ENCODE peak calls at places on chromosomes 16 and 17, in nine cellular contexts. One of them, this sample, is unnamed.

GRCh38 chr17:60269417-60269816 is 119.6 kb downstream of the CA4 start:
- DNase-seq in MM.1S: no peak
- DNase-seq in right atrium auricular region: no peak
- DNase-seq in AG04450: no peak
- DNase-seq in RWPE2: no peak
- DNase-seq in endodermal cell: no peak
- DNase-seq in lung: no peak
- DNase-seq in psoas muscle: no peak
- DNase-seq in ovary: no peak
- DNase-seq in this sample: no peak

GRCh38 chr16:9099131-9099625 is 7.7 kb downstream of the HAPSTR1 start:
- DNase-seq in psoas muscle: no peak
- DNase-seq in endodermal cell: peak
- DNase-seq in RWPE2: no peak
- DNase-seq in lung: peak
- DNase-seq in AG04450: no peak
- DNase-seq in MM.1S: no peak
- DNase-seq in ovary: no peak
- DNase-seq in right atrium auricular region: no peak
- DNase-seq in this sample: no peak

GRCh38 chr17:63635787-63636186 is 13.6 kb downstream of the MAP3K3 start:
- DNase-seq in RWPE2: no peak
- DNase-seq in psoas muscle: no peak
- DNase-seq in ovary: no peak
- DNase-seq in lung: no peak
- DNase-seq in endodermal cell: no peak
- DNase-seq in right atrium auricular region: no peak
- DNase-seq in AG04450: no peak
- DNase-seq in MM.1S: no peak
- DNase-seq in this sample: no peak

GRCh38 chr17:76197911-76198310 is 42.4 kb downstream of the RNF157 start:
- DNase-seq in ovary: no peak
- DNase-seq in lung: no peak
- DNase-seq in endodermal cell: no peak
- DNase-seq in MM.1S: no peak
- DNase-seq in RWPE2: no peak
- DNase-seq in right atrium auricular region: no peak
- DNase-seq in AG04450: no peak
- DNase-seq in psoas muscle: no peak
- DNase-seq in this sample: no peak

GRCh38 chr16:18800674-18801196 is 614 bp downstream of the ARL6IP1 start:
- DNase-seq in ovary: no peak
- DNase-seq in RWPE2: no peak
- DNase-seq in MM.1S: no peak
- DNase-seq in right atrium auricular region: no peak
- DNase-seq in AG04450: no peak
- DNase-seq in lung: no peak
- DNase-seq in psoas muscle: no peak
- DNase-seq in endodermal cell: peak
- DNase-seq in this sample: no peak

GRCh38 chr17:21285164-21286065 is 904 bp downstream of the MAP2K3 start:
- DNase-seq in RWPE2: no peak
- DNase-seq in psoas muscle: peak
- DNase-seq in MM.1S: no peak
- DNase-seq in AG04450: no peak
- DNase-seq in ovary: no peak
- DNase-seq in lung: no peak
- DNase-seq in endodermal cell: peak
- DNase-seq in right atrium auricular region: no peak
- DNase-seq in this sample: peak

GRCh38 chr17:64778367-64779290 is 116.5 kb upstream of the SMURF2 start:
- DNase-seq in psoas muscle: no peak
- DNase-seq in AG04450: no peak
- DNase-seq in ovary: no peak
- DNase-seq in MM.1S: no peak
- DNase-seq in RWPE2: no peak
- DNase-seq in right atrium auricular region: no peak
- DNase-seq in endodermal cell: peak
- DNase-seq in lung: no peak
- DNase-seq in this sample: no peak

GRCh38 chr17:65061621-65062020 is 5.1 kb upstream of the GNA13 start:
- DNase-seq in ovary: no peak
- DNase-seq in psoas muscle: no peak
- DNase-seq in right atrium auricular region: no peak
- DNase-seq in RWPE2: no peak
- DNase-seq in AG04450: no peak
- DNase-seq in MM.1S: no peak
- DNase-seq in endodermal cell: peak
- DNase-seq in lung: no peak
- DNase-seq in this sample: no peak

GRCh38 chr17:67834634-67835033 is 9.3 kb downstream of the BPTF start:
- DNase-seq in RWPE2: no peak
- DNase-seq in endodermal cell: no peak
- DNase-seq in psoas muscle: no peak
- DNase-seq in ovary: no peak
- DNase-seq in lung: peak
- DNase-seq in MM.1S: no peak
- DNase-seq in AG04450: no peak
- DNase-seq in right atrium auricular region: no peak
- DNase-seq in this sample: no peak

GRCh38 chr17:67833134-67833533 is 7.8 kb downstream of the BPTF start:
- DNase-seq in endodermal cell: no peak
- DNase-seq in psoas muscle: no peak
- DNase-seq in RWPE2: no peak
- DNase-seq in AG04450: no peak
- DNase-seq in lung: no peak
- DNase-seq in ovary: no peak
- DNase-seq in right atrium auricular region: no peak
- DNase-seq in MM.1S: no peak
- DNase-seq in this sample: no peak

GRCh38 chr17:67837965-67838364 is 12.7 kb downstream of the BPTF start:
- DNase-seq in MM.1S: no peak
- DNase-seq in lung: no peak
- DNase-seq in right atrium auricular region: no peak
- DNase-seq in RWPE2: no peak
- DNase-seq in endodermal cell: no peak
- DNase-seq in AG04450: no peak
- DNase-seq in psoas muscle: no peak
- DNase-seq in ovary: no peak
- DNase-seq in this sample: no peak

GRCh38 chr17:67833946-67834631 is 8.8 kb downstream of the BPTF start:
- DNase-seq in MM.1S: no peak
- DNase-seq in lung: no peak
- DNase-seq in ovary: no peak
- DNase-seq in AG04450: no peak
- DNase-seq in RWPE2: no peak
- DNase-seq in endodermal cell: peak
- DNase-seq in right atrium auricular region: no peak
- DNase-seq in psoas muscle: no peak
- DNase-seq in this sample: no peak

GRCh38 chr17:67836205-67836987 is 11.1 kb downstream of the BPTF start:
- DNase-seq in psoas muscle: no peak
- DNase-seq in RWPE2: no peak
- DNase-seq in lung: peak
- DNase-seq in ovary: no peak
- DNase-seq in MM.1S: no peak
- DNase-seq in right atrium auricular region: no peak
- DNase-seq in endodermal cell: no peak
- DNase-seq in AG04450: peak
- DNase-seq in this sample: no peak
- H3K4me3 ChIP-seq in psoas muscle: no peak
- H3K4me3 ChIP-seq in RWPE2: no peak
- H3K4me3 ChIP-seq in lung: no peak
- H3K4me3 ChIP-seq in ovary: no peak
- H3K4me3 ChIP-seq in MM.1S: no peak
- H3K4me3 ChIP-seq in right atrium auricular region: no peak
- H3K4me3 ChIP-seq in endodermal cell: no peak
- H3K4me3 ChIP-seq in AG04450: no peak
- H3K4me3 ChIP-seq in this sample: no peak

DNA sequence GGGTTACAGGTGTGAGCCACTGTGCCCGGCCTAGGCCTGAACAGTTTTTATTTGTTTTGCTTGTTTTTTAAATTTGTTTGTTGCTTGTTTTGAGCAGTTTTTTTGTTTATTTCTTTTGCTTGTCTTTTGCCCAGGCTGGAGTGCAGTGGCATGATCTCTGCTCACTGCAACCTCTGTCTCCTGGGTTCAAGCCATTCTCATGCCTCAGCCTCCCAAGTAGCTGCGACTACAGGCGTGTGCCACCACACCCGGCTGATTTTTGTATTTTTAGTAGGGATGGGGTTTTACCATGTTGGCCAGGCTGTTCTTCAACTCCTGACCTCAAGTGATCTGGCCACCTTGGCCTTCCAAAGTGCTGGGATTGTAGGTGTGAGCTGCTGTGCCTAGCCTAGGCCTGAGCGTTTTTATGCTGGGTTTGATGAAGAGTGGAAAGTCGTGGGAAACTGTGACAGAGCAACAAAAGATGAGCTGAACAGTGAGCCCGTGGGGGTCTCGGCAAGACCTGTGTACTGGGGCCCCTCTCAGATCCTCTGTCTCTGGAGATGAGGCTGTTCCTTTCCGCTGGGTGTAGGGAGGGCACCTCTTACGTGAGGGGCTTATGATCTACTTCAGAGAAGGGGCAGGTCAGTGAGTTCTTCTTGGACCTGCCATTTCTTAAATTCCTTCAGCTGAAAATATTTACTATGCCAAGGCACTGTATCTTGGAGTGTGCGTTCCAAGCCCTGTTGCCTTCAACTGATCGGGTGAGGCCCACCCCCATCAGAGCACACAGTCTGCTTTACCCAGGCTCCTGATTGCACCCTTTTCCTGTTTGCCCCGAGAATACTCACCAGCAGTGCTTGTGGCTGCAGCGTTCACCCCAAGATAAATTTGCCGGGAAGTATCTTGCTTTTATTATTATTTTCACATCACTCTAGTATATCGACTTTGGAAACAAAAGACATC is 322.1 kb downstream of the SEC14L1 start:
- DNase-seq in RWPE2: no peak
- DNase-seq in endodermal cell: no peak
- DNase-seq in lung: no peak
- DNase-seq in ovary: no peak
- DNase-seq in MM.1S: peak
- DNase-seq in AG04450: no peak
- DNase-seq in psoas muscle: no peak
- DNase-seq in right atrium auricular region: no peak
- DNase-seq in this sample: no peak
- H3K27ac ChIP-seq in RWPE2: no peak
- H3K27ac ChIP-seq in endodermal cell: peak
- H3K27ac ChIP-seq in lung: no peak
- H3K27ac ChIP-seq in ovary: no peak
- H3K27ac ChIP-seq in MM.1S: no peak
- H3K27ac ChIP-seq in AG04450: no peak
- H3K27ac ChIP-seq in psoas muscle: peak
- H3K27ac ChIP-seq in right atrium auricular region: peak
- H3K27ac ChIP-seq in this sample: no peak

DNA sequence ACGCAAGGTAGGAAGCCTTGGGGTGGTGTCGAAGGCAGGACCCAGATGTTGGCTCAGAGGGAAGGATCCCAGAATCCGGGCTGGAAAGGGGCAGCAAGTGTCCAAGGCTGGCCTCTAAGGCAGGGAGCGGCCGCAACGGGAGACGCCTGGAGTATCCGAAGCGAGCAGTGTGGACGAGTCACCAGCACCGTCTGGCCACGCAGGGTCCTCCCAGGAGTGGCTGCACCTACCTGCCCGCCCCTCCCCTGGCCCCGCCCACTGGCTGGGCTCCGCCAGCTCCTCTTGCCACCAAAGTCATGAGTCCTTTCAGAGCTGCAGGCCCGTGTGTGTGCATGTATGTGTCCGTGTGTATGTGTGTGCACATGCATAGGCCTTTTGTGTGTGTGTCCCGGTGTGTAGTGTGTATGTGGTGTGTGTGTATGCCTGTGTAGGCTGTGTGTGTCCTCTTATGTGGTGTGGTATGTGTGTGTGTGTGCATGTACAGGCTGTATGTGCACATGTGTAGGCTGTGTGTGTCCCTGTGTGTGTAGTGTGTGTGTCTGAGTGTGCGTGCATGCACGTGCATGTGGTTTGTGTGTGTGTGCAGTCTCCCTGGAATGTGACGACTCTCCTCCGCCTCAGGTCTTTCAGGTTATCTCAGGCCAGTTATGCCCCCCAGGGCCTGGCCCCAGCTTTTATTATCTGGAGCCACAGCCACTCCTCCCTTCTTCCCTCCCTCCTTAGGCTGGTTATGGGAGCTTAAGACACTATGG is at the start of gene PRSS8:
- DNase-seq in psoas muscle: no peak
- DNase-seq in MM.1S: no peak
- DNase-seq in right atrium auricular region: no peak
- DNase-seq in RWPE2: peak
- DNase-seq in endodermal cell: peak
- DNase-seq in ovary: no peak
- DNase-seq in AG04450: no peak
- DNase-seq in lung: peak
- DNase-seq in this sample: peak
- H3K4me3 ChIP-seq in psoas muscle: no peak
- H3K4me3 ChIP-seq in MM.1S: no peak
- H3K4me3 ChIP-seq in right atrium auricular region: no peak
- H3K4me3 ChIP-seq in RWPE2: peak
- H3K4me3 ChIP-seq in endodermal cell: peak
- H3K4me3 ChIP-seq in ovary: peak
- H3K4me3 ChIP-seq in AG04450: no peak
- H3K4me3 ChIP-seq in lung: peak
- H3K4me3 ChIP-seq in this sample: no peak

GRCh38 chr16:4425378-4426020 is at the start of gene DNAJA3:
- DNase-seq in RWPE2: peak
- DNase-seq in ovary: peak
- DNase-seq in right atrium auricular region: peak
- DNase-seq in psoas muscle: peak
- DNase-seq in MM.1S: peak
- DNase-seq in endodermal cell: peak
- DNase-seq in lung: peak
- DNase-seq in AG04450: peak
- DNase-seq in this sample: peak

GRCh38 chr16:4428500-4428899 is 2.8 kb downstream of the DNAJA3 start:
- DNase-seq in psoas muscle: no peak
- DNase-seq in AG04450: no peak
- DNase-seq in RWPE2: no peak
- DNase-seq in ovary: no peak
- DNase-seq in right atrium auricular region: no peak
- DNase-seq in endodermal cell: no peak
- DNase-seq in lung: no peak
- DNase-seq in MM.1S: no peak
- DNase-seq in this sample: no peak

GRCh38 chr16:4426021-4426684 is 485 bp downstream of the DNAJA3 start:
- DNase-seq in RWPE2: no peak
- DNase-seq in AG04450: no peak
- DNase-seq in lung: no peak
- DNase-seq in right atrium auricular region: no peak
- DNase-seq in endodermal cell: no peak
- DNase-seq in MM.1S: peak
- DNase-seq in ovary: no peak
- DNase-seq in psoas muscle: no peak
- DNase-seq in this sample: no peak

GRCh38 chr16:4431023-4431422 is 5.4 kb downstream of the DNAJA3 start:
- DNase-seq in psoas muscle: no peak
- DNase-seq in RWPE2: no peak
- DNase-seq in AG04450: no peak
- DNase-seq in lung: no peak
- DNase-seq in endodermal cell: no peak
- DNase-seq in right atrium auricular region: no peak
- DNase-seq in ovary: no peak
- DNase-seq in MM.1S: no peak
- DNase-seq in this sample: no peak

DNA sequence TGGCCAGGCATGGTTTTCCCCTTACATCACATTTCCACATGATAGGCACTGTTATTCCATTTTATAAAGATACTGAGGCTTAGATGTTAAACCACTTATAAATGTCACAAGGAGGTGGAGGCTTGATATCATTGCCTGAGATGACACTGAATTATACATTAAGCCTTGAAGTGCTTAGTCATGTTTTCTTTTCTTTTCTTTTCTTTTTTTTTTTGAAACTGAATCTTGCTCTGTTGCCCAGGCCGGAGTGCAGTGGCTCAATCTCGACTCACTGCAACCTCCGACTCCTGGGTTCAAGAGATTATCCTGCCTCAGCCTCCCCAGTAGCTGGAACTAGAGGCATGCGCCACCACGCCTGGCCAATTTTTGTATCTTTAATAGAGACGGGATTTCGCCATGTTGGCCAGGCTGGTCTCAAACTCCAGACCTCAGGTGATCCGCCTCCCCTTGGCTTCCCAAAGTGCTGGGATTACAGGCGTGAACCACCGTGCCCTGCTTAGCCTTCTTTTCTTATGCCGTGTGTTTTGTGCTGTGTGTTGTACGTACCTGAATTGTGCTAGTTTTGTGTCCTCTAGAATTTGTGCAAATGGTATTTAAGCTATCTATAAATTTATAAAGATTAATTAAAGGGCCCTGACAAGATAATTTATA is 1.2 kb downstream of the DNAJA3 start:
- DNase-seq in right atrium auricular region: no peak
- DNase-seq in ovary: no peak
- DNase-seq in MM.1S: no peak
- DNase-seq in AG04450: no peak
- DNase-seq in lung: no peak
- DNase-seq in endodermal cell: no peak
- DNase-seq in psoas muscle: no peak
- DNase-seq in RWPE2: no peak
- DNase-seq in this sample: no peak
- H3K27ac ChIP-seq in right atrium auricular region: peak
- H3K27ac ChIP-seq in ovary: no peak
- H3K27ac ChIP-seq in MM.1S: peak
- H3K27ac ChIP-seq in AG04450: no peak
- H3K27ac ChIP-seq in lung: no peak
- H3K27ac ChIP-seq in endodermal cell: no peak
- H3K27ac ChIP-seq in psoas muscle: peak
- H3K27ac ChIP-seq in RWPE2: peak
- H3K27ac ChIP-seq in this sample: no peak

This sample was measured in coronary artery.